ENCODE peak calls at places on chromosomes 6 and 20, in four cellular contexts. I is fibroblast of lung, A is cardiac fibroblast, U is GM12878. F is an unnamed sample.
A peak's percentile ranks its signal among the peaks of the same experiment; 100 is the strongest.

GRCh38 chr6:147561742-147562141 is 53.3 kb downstream of the SAMD5 start:
- DNase-seq in I (no peak), A (no peak), U (no peak), F (no peak)

GRCh38 chr6:143765422-143766184 is 77.5 kb upstream of the LTV1 start:
- DNase-seq in I (no peak), A (no peak), U (no peak), F (no peak)

GRCh38 chr20:3876676-3877075 is 12.5 kb upstream of the PANK2 start:
- DNase-seq in I (no peak), A (no peak), U (no peak), F (no peak)

GRCh38 chr6:20875369-20875963 is 341.2 kb downstream of the CDKAL1 start:
- DNase-seq in I (peak; percentile 42), A (peak; percentile 78), U (no peak), F (no peak)

GRCh38 chr20:45179166-45179565 is 4.5 kb downstream of the PI3 start:
- DNase-seq in I (no peak), A (no peak), U (no peak), F (no peak)

GRCh38 chr6:170160628-170161611 is 130.0 kb downstream of the DLL1 start:
- DNase-seq in I (no peak), A (no peak), U (no peak), F (no peak)

GRCh38 chr20:54984104-54984448 is 508.7 kb downstream of the DOK5 start:
- DNase-seq in I (no peak), A (no peak), U (no peak), F (peak; percentile 2)

GRCh38 chr6:10434235-10434634 is 19.4 kb upstream of the TFAP2A start:
- DNase-seq in I (peak; percentile 62), A (no peak), U (no peak), F (no peak)

GRCh38 chr6:14216931-14217684 is 99.5 kb downstream of the CD83 start:
- DNase-seq in I (peak; percentile 81), A (no peak), U (no peak), F (no peak)

GRCh38 chr6:102942206-102942605 is 1548.7 kb downstream of the GRIK2 start:
- DNase-seq in I (no peak), A (no peak), U (no peak), F (no peak)

GRCh38 chr6:102936959-102937358 is 1543.5 kb downstream of the GRIK2 start:
- DNase-seq in I (no peak), A (no peak), U (no peak), F (no peak)
- H3K4me3 ChIP-seq in I (no peak overlapping the region), A (no peak overlapping the region), U (no peak overlapping the region), F (no peak overlapping the region)

GRCh38 chr6:4848382-4849068 is 72.3 kb downstream of the CDYL start:
- DNase-seq in I (peak; percentile 12), A (no peak), U (no peak), F (no peak)

GRCh38 chr6:4846387-4846786 is 70.2 kb downstream of the CDYL start:
- DNase-seq in I (no peak), A (no peak), U (no peak), F (no peak)

GRCh38 chr6:4849214-4849613 is 73.0 kb downstream of the CDYL start:
- DNase-seq in I (peak; percentile 45), A (no peak), U (no peak), F (no peak)

GRCh38 chr6:4840169-4840568 is 64.0 kb downstream of the CDYL start:
- DNase-seq in I (no peak), A (no peak), U (no peak), F (no peak)

GRCh38 chr6:4844108-4844507 is 67.9 kb downstream of the CDYL start:
- DNase-seq in I (no peak), A (no peak), U (no peak), F (no peak)
- TF ChIP-seq CTCF in I (no peak), A (peak; percentile 13), U (no peak), F (peak; percentile 36)

GRCh38 chr20:63697868-63698545 is 1.6 kb downstream of the TNFRSF6B start:
- DNase-seq in I (no peak), A (no peak), U (no peak), F (no peak)
- H3K4me3 ChIP-seq in I (no peak overlapping the region), A (no peak overlapping the region), U (no peak overlapping the region), F (no peak overlapping the region)

DNA sequence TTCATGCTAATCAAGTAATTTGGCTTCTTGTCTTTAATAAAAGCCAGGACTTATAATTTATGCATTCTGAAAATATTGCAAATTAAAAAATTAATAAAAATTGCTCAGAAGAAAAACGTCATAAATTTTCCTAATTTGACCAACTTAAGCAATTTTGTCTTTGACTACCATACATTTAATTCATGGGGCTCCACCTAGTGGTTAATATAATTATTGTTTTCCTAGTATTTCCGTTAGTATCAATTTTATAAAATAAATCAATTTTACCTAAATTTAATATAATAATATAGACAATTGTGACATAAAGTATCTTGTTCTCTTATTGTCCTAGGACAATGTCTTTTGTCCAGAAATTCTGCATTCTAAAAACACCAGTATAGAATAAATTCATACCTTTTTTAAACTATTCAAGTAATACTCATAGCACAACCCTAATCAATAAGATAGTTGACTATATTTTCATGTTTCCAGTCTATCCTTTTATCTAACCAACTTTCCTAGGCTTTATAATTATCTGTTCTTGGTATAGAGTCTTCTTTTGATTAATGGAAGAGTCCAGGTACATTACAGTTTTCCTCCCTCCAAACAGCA is 319.9 kb downstream of the TRDN start:
- DNase-seq in I (peak; percentile 2), A (peak; percentile 40), U (no peak), F (peak; percentile 1)
- TF ChIP-seq CTCF in I (no peak), A (peak; percentile 35), U (no peak), F (peak; percentile 25)

DNA sequence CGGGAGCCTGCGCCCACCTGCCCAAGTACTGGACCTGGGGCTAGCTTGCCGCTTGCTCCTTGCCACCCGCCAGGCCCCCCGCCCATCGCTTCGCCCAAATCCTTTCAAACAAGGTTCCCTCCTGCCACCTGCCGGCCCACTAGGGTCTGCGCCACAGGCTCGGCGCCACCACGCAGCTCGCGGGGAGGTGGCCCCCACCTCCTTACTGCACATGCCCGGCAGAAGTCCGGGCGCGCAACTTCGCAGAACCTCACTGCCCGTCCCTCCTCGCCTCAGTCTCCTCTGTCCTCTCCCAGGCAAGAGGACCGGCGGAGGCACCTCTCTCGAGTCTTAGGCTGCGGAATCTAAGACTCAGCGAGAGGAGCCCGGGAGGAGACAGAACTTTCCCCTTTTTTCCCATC is 11.2 kb downstream of the GNAS-AS1 start:
- DNase-seq in I (peak; percentile 47), A (peak; percentile 18), U (no peak), F (peak; percentile 41)
- H3K4me3 ChIP-seq in I (no peak overlapping the region), A (no peak overlapping the region), U (no peak overlapping the region), F (no peak overlapping the region)

DNA sequence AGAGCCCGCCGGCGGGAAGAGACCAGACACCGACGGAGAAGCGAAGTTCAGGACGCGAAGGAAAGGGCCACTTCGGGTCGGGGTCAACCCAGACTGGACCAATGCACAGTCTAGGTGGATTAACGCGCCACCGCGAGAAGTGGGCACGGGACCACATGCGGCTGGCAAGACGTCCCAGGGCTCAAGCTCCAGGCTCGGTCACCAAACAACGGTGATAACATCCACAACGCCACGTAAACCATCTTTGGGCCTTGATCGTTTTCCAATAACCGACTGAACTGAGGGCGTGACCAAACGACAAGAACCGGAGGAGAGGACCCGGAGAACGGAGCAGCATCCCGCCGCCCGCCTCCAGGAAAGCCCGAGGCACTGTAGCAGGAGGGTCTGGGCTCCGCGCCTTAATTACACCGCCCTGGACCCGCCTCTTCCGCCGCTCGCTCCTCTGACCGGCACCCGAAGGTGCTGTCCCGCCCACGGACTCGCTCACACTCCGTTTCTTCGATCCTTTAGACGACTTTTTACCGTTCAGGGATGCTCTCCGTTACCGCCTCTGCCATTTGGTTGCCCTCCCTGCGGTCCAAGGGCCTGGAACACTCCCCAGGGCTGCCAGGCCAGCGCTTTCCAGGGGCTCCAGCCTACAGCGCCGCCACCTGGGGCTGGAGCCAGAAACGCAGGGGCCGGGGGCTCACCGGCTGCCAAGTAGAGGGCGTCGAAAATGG is 44.1 kb downstream of the DPPA5 start:
- DNase-seq in I (peak; percentile 71), A (peak; percentile 65), U (no peak), F (peak; percentile 80)
- TF ChIP-seq CTCF in I (peak; percentile 62), A (peak; percentile 59), U (peak; percentile 61), F (peak; percentile 86)

DNA sequence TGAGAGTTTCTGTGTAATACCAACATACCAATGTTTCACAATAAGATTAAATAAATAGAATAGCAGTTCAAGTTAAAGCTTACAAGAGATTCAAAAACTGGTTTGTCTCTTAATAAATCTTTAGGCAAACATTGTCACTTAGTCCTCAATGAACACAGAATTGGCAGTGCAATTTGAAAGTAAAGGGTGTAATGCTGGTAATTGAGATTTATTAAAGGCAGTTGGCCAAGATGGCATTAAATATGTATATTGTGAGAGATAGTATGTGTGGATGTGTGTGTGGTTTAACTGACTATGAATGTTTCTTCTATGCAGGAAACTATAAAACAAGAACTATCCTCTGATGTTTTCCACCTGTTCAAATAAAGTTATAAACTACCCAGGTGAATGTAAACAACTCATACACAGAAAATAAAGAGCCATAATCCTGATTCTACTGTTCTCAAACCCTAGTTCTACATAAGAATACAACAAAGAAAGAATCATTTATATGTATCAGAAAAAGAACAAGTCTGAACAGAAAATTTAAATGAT is 267.9 kb upstream of the PTCHD4 start:
- DNase-seq in I (no peak), A (no peak), U (no peak), F (no peak)
- H3K4me3 ChIP-seq in I (no peak overlapping the region), A (no peak overlapping the region), U (no peak overlapping the region), F (no peak overlapping the region)

GRCh38 chr6:133553652-133554051 is 312.5 kb downstream of the EYA4 start:
- DNase-seq in I (peak; percentile 56), A (peak; percentile 79), U (no peak), F (no peak)
- TF ChIP-seq CTCF in I (peak; percentile 63), A (peak; percentile 48), U (peak; percentile 62), F (peak; percentile 59)